ENCODE peak calls at places on chromosomes 1 and 21, in eight cellular contexts. H is cardiac muscle cell; N is neural progenitor cell; Q is psoas muscle; U is CD8-positive, alpha-beta memory T cell; C is thoracic aorta; W is uterus; J is lower lobe of right lung. Z is an unnamed sample.

GRCh38 chr21:43718872-43719747 is at the start of gene PDXK:
- DNase-seq in U (peak; percentile 71), W (peak; percentile 87), C (no peak), H (peak; percentile 92), Q (peak; percentile 91), J (peak; percentile 91), N (peak; percentile 94), Z (peak; percentile 99)

GRCh38 chr1:158016651-158017335 is 23.3 kb downstream of the KIRREL1 start:
- DNase-seq in Q (no peak), J (no peak), N (peak; percentile 69), W (no peak), C (no peak), U (no peak), H (no peak), Z (no peak)

GRCh38 chr1:160744287-160744857 is 5.3 kb downstream of the SLAMF7 start:
- DNase-seq in C (no peak), H (no peak), Q (no peak), W (no peak), U (no peak), J (no peak), N (no peak), Z (no peak)

GRCh38 chr1:160161965-160162705 is 10.7 kb downstream of the ATP1A4 start:
- DNase-seq in N (peak; percentile 80), W (no peak), U (no peak), C (no peak), J (no peak), H (peak; percentile 71), Q (no peak), Z (no peak)

GRCh38 chr1:91578320-91579109 is 77.9 kb downstream of the CDC7 start:
- DNase-seq in C (no peak), W (no peak), Q (no peak), H (no peak), U (no peak), N (no peak), J (no peak), Z (no peak)

GRCh38 chr1:214808845-214809460 is 206.0 kb downstream of the CENPF start:
- DNase-seq in C (no peak), Q (no peak), J (no peak), W (no peak), U (no peak), N (peak; percentile 50), H (peak; percentile 1), Z (no peak)

GRCh38 chr1:150017206-150017750 is 6.8 kb upstream of the OTUD7B start:
- DNase-seq in J (peak; percentile 53), H (no peak), Q (no peak), N (no peak), U (no peak), W (no peak), C (no peak), Z (no peak)

GRCh38 chr1:243575070-243575469 is 275.0 kb downstream of the AKT3 start:
- DNase-seq in N (no peak), H (peak; percentile 3), C (no peak), J (no peak), Q (no peak), U (no peak), W (no peak), Z (no peak)

GRCh38 chr1:1873186-1873585 is 17.7 kb downstream of the GNB1 start:
- DNase-seq in W (no peak), U (no peak), C (no peak), N (no peak), H (peak; percentile 39), Q (no peak), J (no peak), Z (peak; percentile 63)

GRCh38 chr1:186875874-186876273 is 47.1 kb downstream of the PLA2G4A start:
- DNase-seq in H (no peak), C (no peak), N (no peak), Q (no peak), U (no peak), J (no peak), W (no peak), Z (no peak)

GRCh38 chr1:3219005-3219724 is 150.2 kb downstream of the PRDM16 start:
- DNase-seq in C (peak; percentile 60), H (no peak), W (peak; percentile 41), Q (peak; percentile 67), U (no peak), J (peak; percentile 78), N (peak; percentile 68), Z (no peak)

GRCh38 chr1:1462318-1462966 is 9.1 kb upstream of the ATAD3B start:
- DNase-seq in Q (no peak), H (peak; percentile 41), U (peak; percentile 23), W (no peak), J (peak; percentile 87), C (no peak), N (no peak), Z (peak; percentile 74)

GRCh38 chr1:31702836-31703404 is 897 bp downstream of the COL16A1 start:
- DNase-seq in U (no peak), H (no peak), Q (no peak), J (no peak), N (no peak), C (no peak), W (no peak), Z (no peak)

GRCh38 chr21:45253633-45254556 is 33.8 kb downstream of the POFUT2 start:
- DNase-seq in C (no peak), W (no peak), Q (peak; percentile 43), U (no peak), H (no peak), J (no peak), N (no peak), Z (no peak)

DNA sequence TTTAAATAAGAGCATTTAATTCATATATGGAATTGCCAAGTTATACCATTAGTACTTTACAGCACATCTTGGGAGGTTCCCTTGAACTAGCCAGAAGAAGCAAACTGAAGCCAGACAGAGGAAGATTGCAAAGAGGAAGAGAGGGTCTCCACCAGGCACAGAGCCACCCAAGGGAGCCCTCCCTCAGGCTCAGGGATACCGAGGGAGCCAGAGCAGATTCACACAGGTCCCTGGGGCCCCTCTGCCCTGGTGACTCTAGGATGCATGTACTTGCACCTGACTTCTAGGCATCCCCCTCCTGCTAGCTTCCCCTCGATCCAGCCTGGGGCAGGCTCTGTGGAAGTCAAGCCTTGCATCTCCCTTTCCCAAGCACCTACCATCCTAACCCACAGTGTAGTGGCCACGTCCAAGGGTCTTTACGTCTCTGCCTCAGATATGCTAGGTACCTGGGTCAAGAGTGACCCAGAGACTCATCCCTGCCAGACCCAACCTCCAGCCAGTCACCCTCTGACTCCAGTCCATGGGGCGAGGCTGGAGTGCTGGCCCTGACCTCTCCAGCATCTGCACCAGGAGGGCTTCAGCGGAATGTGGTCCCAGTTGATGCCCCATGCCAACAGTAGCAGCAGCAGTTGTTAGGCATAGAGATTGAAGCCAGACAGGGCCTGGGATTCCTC is 6.4 kb downstream of the IFNAR2 start:
- DNase-seq in W (no peak), H (no peak), N (no peak), U (no peak), Q (no peak), J (no peak), C (no peak), Z (no peak)
- H3K4me3 ChIP-seq in W (no peak overlapping the region), H (no peak overlapping the region), N (no peak overlapping the region), U (no peak overlapping the region), Q (no peak overlapping the region), J (no peak overlapping the region), C (no peak overlapping the region), Z (no peak overlapping the region)

GRCh38 chr1:58818991-58819390 is 35.1 kb upstream of the JUN start:
- DNase-seq in N (no peak), C (no peak), W (no peak), U (no peak), H (no peak), J (no peak), Q (no peak), Z (no peak)

GRCh38 chr1:58821309-58821708 is 37.5 kb upstream of the JUN start:
- DNase-seq in C (no peak), Q (no peak), W (no peak), N (no peak), U (no peak), J (no peak), H (no peak), Z (no peak)

GRCh38 chr1:58818075-58818474 is 34.2 kb upstream of the JUN start:
- DNase-seq in H (no peak), W (no peak), N (no peak), C (no peak), U (no peak), Q (no peak), J (no peak), Z (no peak)

GRCh38 chr1:58816747-58817221 is 32.9 kb upstream of the JUN start:
- DNase-seq in W (no peak), C (no peak), N (no peak), U (no peak), J (no peak), H (no peak), Q (no peak), Z (no peak)

DNA sequence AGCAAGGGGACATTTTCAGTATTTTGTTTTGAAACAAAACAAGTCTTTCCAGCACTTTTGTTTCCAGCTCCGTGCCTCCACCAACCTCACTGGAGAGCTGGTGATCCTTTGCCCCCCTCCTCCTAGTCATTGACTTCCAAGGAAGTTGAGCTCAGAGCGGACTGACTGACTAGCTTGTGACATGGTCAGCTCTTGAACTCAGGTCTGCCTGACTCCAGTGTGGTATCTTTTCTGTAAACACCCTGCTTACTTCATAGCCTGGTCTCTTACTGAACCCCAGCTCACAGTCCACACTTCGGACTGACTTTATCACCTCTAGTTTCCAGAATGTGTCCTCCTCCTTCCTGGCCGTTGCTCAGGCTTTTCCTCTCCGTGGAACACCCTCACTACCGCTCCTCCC is 35.9 kb upstream of the JUN start:
- DNase-seq in J (no peak), Q (no peak), C (no peak), N (no peak), W (no peak), U (no peak), H (no peak), Z (no peak)
- H3K4me1 ChIP-seq in J (peaks cover 30% of the 10 kb centered on the region), Q (no peaks in the 10 kb centered on the region), C (peaks cover 19% of the 10 kb centered on the region), N (peaks cover 5% of the 10 kb centered on the region), W (no peaks in the 10 kb centered on the region), U (peaks cover 16% of the 10 kb centered on the region), H (peaks cover 4% of the 10 kb centered on the region), Z (peaks cover 14% of the 10 kb centered on the region)

DNA sequence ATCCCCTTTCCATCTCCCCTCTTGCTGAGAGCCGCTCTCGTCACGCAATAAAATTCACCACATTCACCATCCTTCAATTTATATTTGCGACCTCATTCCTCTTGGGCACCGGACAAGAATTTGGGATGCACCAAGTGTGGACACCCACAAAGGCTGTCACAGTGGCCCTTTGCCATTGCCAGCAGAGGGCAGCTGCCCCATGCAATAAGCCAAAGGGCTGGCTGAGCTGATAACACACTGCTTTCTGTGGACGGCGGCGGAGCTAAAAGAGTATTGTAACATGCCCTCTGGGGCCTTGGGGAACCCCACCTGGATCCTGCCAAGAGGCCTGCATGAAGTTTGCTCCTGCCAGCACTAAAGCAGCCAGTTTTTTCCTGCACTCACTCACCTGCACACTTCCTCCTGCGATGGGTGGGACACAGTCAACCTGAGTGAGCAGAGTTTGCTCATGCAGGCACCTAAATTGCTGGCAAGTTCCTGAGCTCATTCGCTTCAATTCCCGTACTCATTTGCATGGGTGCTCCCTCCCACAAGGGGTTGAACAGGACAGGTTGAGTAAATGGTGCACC is 792.3 kb upstream of the ADAMTS5 start:
- DNase-seq in N (peak; percentile 57), J (peak; percentile 46), W (no peak), H (no peak), C (no peak), U (no peak), Q (no peak), Z (no peak)
- H3K4me3 ChIP-seq in N (no peak overlapping the region), J (no peak overlapping the region), W (no peak overlapping the region), H (no peak overlapping the region), C (no peak overlapping the region), U (no peak overlapping the region), Q (no peak overlapping the region), Z (no peak overlapping the region)

DNA sequence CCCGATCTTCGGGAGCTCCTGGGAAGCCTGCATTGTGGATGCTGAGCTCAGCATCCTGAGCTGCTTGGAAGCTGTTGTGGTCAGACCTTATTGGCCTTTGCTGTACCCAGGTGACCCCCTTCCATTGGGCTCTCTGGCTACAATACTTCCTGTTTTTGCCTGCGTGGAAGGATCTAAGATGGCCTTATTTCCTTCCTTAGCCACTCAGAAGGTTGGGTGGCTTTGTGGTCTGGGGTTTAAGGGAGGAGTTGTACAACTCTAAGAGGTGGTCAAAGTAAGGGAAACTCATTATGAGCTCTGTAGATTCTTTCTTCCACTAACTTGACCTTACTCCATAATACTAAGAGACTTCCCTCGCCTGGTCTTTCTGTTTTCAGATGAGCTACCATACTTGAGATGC is 17.7 kb downstream of the PFKFB2 start:
- DNase-seq in W (no peak), N (no peak), U (no peak), J (no peak), H (no peak), C (no peak), Q (no peak), Z (no peak)
- H3K4me1 ChIP-seq in W (no peaks in the 10 kb centered on the region), N (no peaks in the 10 kb centered on the region), U (peaks cover 31% of the 10 kb centered on the region), J (no peaks in the 10 kb centered on the region), H (peaks cover 2% of the 10 kb centered on the region), C (no peaks in the 10 kb centered on the region), Q (no peaks in the 10 kb centered on the region), Z (no peaks in the 10 kb centered on the region)